ENCODE peak calls at places on chromosomes 7 and 10, in ten cellular contexts. X is A549, Q is SK-N-SH, Z is tibial nerve, M is HepG2, D is transverse colon, N is ovary, P is stomach, R is K562, C is sigmoid colon. U is an unnamed sample.

GRCh38 chr7:117781707-117782106 is 91.5 kb downstream of the CTTNBP2 start:
- DNase-seq in X (no peak), Q (no peak), Z (no peak), M (no peak), D (no peak), N (no peak), P (no peak), R (no peak), C (no peak), U (no peak)

GRCh38 chr7:152486968-152487367 is 51.2 kb upstream of the KMT2C start:
- DNase-seq in X (no peak), Q (no peak), Z (no peak), M (no peak), D (no peak), N (no peak), P (no peak), R (no peak), C (no peak), U (no peak)

GRCh38 chr10:7538970-7539694 is 127.6 kb downstream of the ITIH5 start:
- DNase-seq in X (no peak), Q (no peak), Z (no peak), M (no peak), D (no peak), N (no peak), P (no peak), R (no peak), C (no peak), U (peak)

GRCh38 chr10:18607503-18607902 is 43.9 kb downstream of the NSUN6 start:
- DNase-seq in X (peak), Q (peak), Z (no peak), M (peak), D (peak), N (peak), P (peak), R (peak), C (peak), U (no peak)

GRCh38 chr7:105776068-105776790 is 100.2 kb downstream of the ATXN7L1 start:
- DNase-seq in X (peak), Q (no peak), Z (peak), M (peak), D (peak), N (peak), P (peak), R (peak), C (peak), U (no peak)

GRCh38 chr7:801940-802364 is 30.3 kb upstream of the SUN1 start:
- DNase-seq in X (no peak), Q (peak), Z (peak), M (no peak), D (peak), N (peak), P (peak), R (no peak), C (peak), U (no peak)

GRCh38 chr10:22681783-22682183 is 32.6 kb downstream of the PIP4K2A start:
- DNase-seq in X (peak), Q (no peak), Z (no peak), M (peak), D (no peak), N (no peak), P (no peak), R (peak), C (no peak), U (no peak)

GRCh38 chr10:69503896-69504265 is 52.6 kb downstream of the TSPAN15 start:
- DNase-seq in X (no peak), Q (no peak), Z (no peak), M (no peak), D (no peak), N (no peak), P (no peak), R (no peak), C (peak), U (no peak)

GRCh38 chr7:137146012-137146455 is 197.5 kb downstream of the PTN start:
- DNase-seq in X (no peak), Q (no peak), Z (no peak), M (no peak), D (no peak), N (no peak), P (no peak), R (no peak), C (no peak), U (no peak)

GRCh38 chr10:107971973-107972372 is 807.5 kb upstream of the SORCS1 start:
- DNase-seq in X (no peak), Q (no peak), Z (no peak), M (no peak), D (no peak), N (no peak), P (no peak), R (no peak), C (no peak), U (no peak)

GRCh38 chr7:42650171-42650570 is 261.7 kb downstream of the C7orf25 start:
- DNase-seq in X (no peak), Q (no peak), Z (no peak), M (no peak), D (no peak), N (no peak), P (no peak), R (no peak), C (no peak), U (no peak)

GRCh38 chr7:105156731-105157130 is 142.7 kb downstream of the KMT2E start:
- DNase-seq in X (no peak), Q (no peak), Z (no peak), M (no peak), D (no peak), N (no peak), P (no peak), R (no peak), C (no peak), U (no peak)

GRCh38 chr10:2970190-2970823 is 97.0 kb upstream of the PFKP start:
- DNase-seq in X (no peak), Q (no peak), Z (no peak), M (no peak), D (no peak), N (no peak), P (no peak), R (no peak), C (no peak), U (no peak)

GRCh38 chr7:35487841-35488240 is 207.1 kb downstream of the HERPUD2 start:
- DNase-seq in X (no peak), Q (no peak), Z (no peak), M (no peak), D (no peak), N (no peak), P (no peak), R (no peak), C (no peak), U (no peak)

GRCh38 chr10:43931308-43931930 is 282.7 kb upstream of the ZNF32 start:
- DNase-seq in X (no peak), Q (no peak), Z (no peak), M (no peak), D (no peak), N (no peak), P (no peak), R (no peak), C (no peak), U (no peak)

GRCh38 chr10:25072786-25073185 is 56.4 kb downstream of the THNSL1 start:
- DNase-seq in X (no peak), Q (no peak), Z (no peak), M (no peak), D (no peak), N (no peak), P (no peak), R (no peak), C (no peak), U (no peak)

GRCh38 chr7:129376076-129376777 is 58.0 kb upstream of the STRIP2 start:
- DNase-seq in X (peak), Q (peak), Z (no peak), M (peak), D (peak), N (no peak), P (peak), R (peak), C (no peak), U (no peak)

GRCh38 chr7:67438913-67439312 is 442.3 kb downstream of the TYW1 start:
- DNase-seq in X (no peak), Q (no peak), Z (no peak), M (no peak), D (no peak), N (no peak), P (no peak), R (no peak), C (no peak), U (no peak)

GRCh38 chr7:123682690-123683089 is 27.0 kb downstream of the LMOD2 start:
- DNase-seq in X (peak), Q (no peak), Z (no peak), M (peak), D (no peak), N (no peak), P (no peak), R (peak), C (no peak), U (no peak)

GRCh38 chr7:75712517-75713361 is 26.0 kb downstream of the HIP1 start:
- DNase-seq in X (no peak), Q (no peak), Z (no peak), M (no peak), D (no peak), N (no peak), P (no peak), R (no peak), C (no peak), U (peak)

GRCh38 chr7:121101621-121102020 is 113.1 kb downstream of the CPED1 start:
- DNase-seq in X (no peak), Q (no peak), Z (no peak), M (no peak), D (no peak), N (no peak), P (no peak), R (no peak), C (no peak), U (no peak)

GRCh38 chr7:48643420-48644013 is 280.8 kb upstream of the CDC14C start:
- DNase-seq in X (no peak), Q (no peak), Z (no peak), M (no peak), D (no peak), N (no peak), P (no peak), R (no peak), C (no peak), U (no peak)

GRCh38 chr7:24704311-24704710 is 53.0 kb downstream of the GSDME start:
- DNase-seq in X (no peak), Q (no peak), Z (no peak), M (no peak), D (no peak), N (no peak), P (no peak), R (no peak), C (no peak), U (no peak)

GRCh38 chr10:123153486-123154091 is 613 bp upstream of the BUB3 start:
- DNase-seq in X (no peak), Q (no peak), Z (no peak), M (no peak), D (no peak), N (no peak), P (no peak), R (no peak), C (no peak), U (no peak)

GRCh38 chr7:70694357-70694908 is 437.5 kb upstream of the GALNT17 start:
- DNase-seq in X (no peak), Q (peak), Z (no peak), M (no peak), D (peak), N (peak), P (peak), R (no peak), C (no peak), U (no peak)

GRCh38 chr10:27252267-27253000 is 11.8 kb upstream of the ACBD5 start:
- DNase-seq in X (peak), Q (no peak), Z (no peak), M (no peak), D (peak), N (peak), P (peak), R (peak), C (no peak), U (no peak)

GRCh38 chr7:116200963-116201362 is 9.4 kb upstream of the TES start:
- DNase-seq in X (no peak), Q (no peak), Z (no peak), M (no peak), D (no peak), N (no peak), P (no peak), R (no peak), C (no peak), U (no peak)

GRCh38 chr10:130013938-130014733 is 50.1 kb upstream of the EBF3 start:
- DNase-seq in X (no peak), Q (no peak), Z (no peak), M (no peak), D (no peak), N (peak), P (no peak), R (no peak), C (no peak), U (no peak)

GRCh38 chr7:1175967-1176851 is 16.2 kb upstream of the ZFAND2A start:
- DNase-seq in X (peak), Q (peak), Z (peak), M (peak), D (peak), N (peak), P (peak), R (peak), C (peak), U (peak)

GRCh38 chr7:1897861-1898627 is 228.0 kb downstream of the ELFN1 start:
- DNase-seq in X (no peak), Q (no peak), Z (no peak), M (no peak), D (no peak), N (no peak), P (no peak), R (no peak), C (no peak), U (no peak)

GRCh38 chr7:30321992-30322637 is 37.7 kb downstream of the ZNRF2 start:
- DNase-seq in X (no peak), Q (no peak), Z (no peak), M (no peak), D (no peak), N (no peak), P (no peak), R (peak), C (no peak), U (no peak)

GRCh38 chr7:131624536-131624935 is 68.1 kb upstream of the PODXL start:
- DNase-seq in X (no peak), Q (no peak), Z (no peak), M (no peak), D (no peak), N (no peak), P (no peak), R (no peak), C (no peak), U (no peak)

GRCh38 chr10:11626071-11626470 is 14.6 kb upstream of the USP6NL start:
- DNase-seq in X (no peak), Q (no peak), Z (no peak), M (no peak), D (no peak), N (no peak), P (no peak), R (no peak), C (no peak), U (no peak)
- TF ChIP-seq EP300 in X (no peak), Q (no peak), Z (no peak), M (no peak), D (no peak), N (no peak), P (no peak), R (no peak), C (no peak), U (no peak)

GRCh38 chr7:45921699-45922519 is 837 bp upstream of the IGFBP3 start:
- DNase-seq in X (peak), Q (peak), Z (peak), M (peak), D (peak), N (peak), P (no peak), R (no peak), C (no peak), U (no peak)
- TF ChIP-seq EP300 in X (no peak), Q (peak), Z (no peak), M (no peak), D (no peak), N (no peak), P (no peak), R (no peak), C (no peak), U (no peak)

GRCh38 chr7:8015095-8015745 is 46.6 kb downstream of the GLCCI1 start:
- DNase-seq in X (no peak), Q (no peak), Z (no peak), M (no peak), D (no peak), N (no peak), P (no peak), R (no peak), C (no peak), U (no peak)
- TF ChIP-seq EP300 in X (no peak), Q (no peak), Z (no peak), M (no peak), D (no peak), N (no peak), P (no peak), R (no peak), C (no peak), U (no peak)

GRCh38 chr10:78754269-78755074 is 314.3 kb upstream of the ZMIZ1 start:
- DNase-seq in X (no peak), Q (peak), Z (no peak), M (peak), D (no peak), N (no peak), P (no peak), R (no peak), C (no peak), U (no peak)
- TF ChIP-seq EP300 in X (no peak), Q (no peak), Z (no peak), M (no peak), D (no peak), N (no peak), P (no peak), R (no peak), C (no peak), U (no peak)

GRCh38 chr10:110783509-110784103 is 88.1 kb upstream of the PDCD4 start:
- DNase-seq in X (no peak), Q (no peak), Z (no peak), M (no peak), D (no peak), N (no peak), P (no peak), R (no peak), C (no peak), U (no peak)
- TF ChIP-seq EP300 in X (no peak), Q (no peak), Z (no peak), M (no peak), D (no peak), N (no peak), P (no peak), R (no peak), C (no peak), U (no peak)